ENCODE peak calls at places on chromosomes 12 and 14, in six cellular contexts. M is uterus, K is upper lobe of right lung, F is ovary, Z is breast epithelium, Y is DND-41. S is an unnamed sample. For H3K27me3, the result is how much of the 10 kb centered on the place peaks cover.

GRCh38 chr14:90850487-90850886 is 34.3 kb upstream of the TTC7B start:
- DNase-seq in M (peak), K (no peak), F (no peak), Z (no peak), Y (no peak), S (no peak)

GRCh38 chr12:95877622-95878021 is 18.9 kb downstream of the SNRPF start:
- DNase-seq in M (no peak), K (no peak), F (no peak), Z (no peak), Y (no peak), S (no peak)

GRCh38 chr12:101806280-101806679 is 24.5 kb downstream of the GNPTAB start:
- DNase-seq in M (no peak), K (no peak), F (no peak), Z (no peak), Y (no peak), S (no peak)

GRCh38 chr12:112115259-112116045 is 6.9 kb upstream of the NAA25 start:
- DNase-seq in M (no peak), K (no peak), F (no peak), Z (peak), Y (no peak), S (no peak)

GRCh38 chr12:57896437-57897201 is 44.7 kb upstream of the ATP23 start:
- DNase-seq in M (peak), K (peak), F (peak), Z (peak), Y (no peak), S (no peak)

GRCh38 chr12:21710944-21711343 is 53.3 kb upstream of the LDHB start:
- DNase-seq in M (no peak), K (no peak), F (no peak), Z (no peak), Y (no peak), S (no peak)

GRCh38 chr12:66775941-66776340 is 97.1 kb upstream of the GRIP1 start:
- DNase-seq in M (no peak), K (no peak), F (no peak), Z (no peak), Y (no peak), S (no peak)

GRCh38 chr12:102592134-102592533 is 111.8 kb upstream of the IGF1 start:
- DNase-seq in M (no peak), K (no peak), F (no peak), Z (no peak), Y (no peak), S (no peak)

GRCh38 chr12:19085090-19085489 is 44.4 kb upstream of the PLEKHA5 start:
- DNase-seq in M (no peak), K (no peak), F (no peak), Z (no peak), Y (no peak), S (no peak)

GRCh38 chr12:128891856-128892255 is 38.6 kb downstream of the GLT1D1 start:
- DNase-seq in M (no peak), K (no peak), F (no peak), Z (no peak), Y (no peak), S (no peak)

GRCh38 chr14:92645841-92646478 is 102.5 kb downstream of the LGMN start:
- DNase-seq in M (no peak), K (no peak), F (no peak), Z (no peak), Y (no peak), S (no peak)

GRCh38 chr12:113134521-113134951 is 1.0 kb downstream of the RASAL1 start:
- DNase-seq in M (no peak), K (no peak), F (no peak), Z (no peak), Y (no peak), S (no peak)

GRCh38 chr12:29350080-29350479 is 30.9 kb downstream of the ERGIC2 start:
- DNase-seq in M (no peak), K (no peak), F (no peak), Z (no peak), Y (no peak), S (no peak)

GRCh38 chr14:89502966-89503365 is 85.9 kb upstream of the FOXN3 start:
- DNase-seq in M (no peak), K (no peak), F (no peak), Z (no peak), Y (no peak), S (no peak)

GRCh38 chr14:93061380-93062012 is 54.2 kb downstream of the ITPK1 start:
- DNase-seq in M (no peak), K (no peak), F (no peak), Z (no peak), Y (no peak), S (no peak)

GRCh38 chr14:99268776-99269510 is 3.1 kb downstream of the BCL11B start:
- DNase-seq in M (no peak), K (no peak), F (no peak), Z (no peak), Y (no peak), S (no peak)

GRCh38 chr12:108853426-108853825 is 4.0 kb downstream of the SSH1 start:
- DNase-seq in M (no peak), K (no peak), F (no peak), Z (no peak), Y (no peak), S (no peak)

GRCh38 chr12:22117551-22117950 is 71.5 kb downstream of the CMAS start:
- DNase-seq in M (no peak), K (no peak), F (no peak), Z (no peak), Y (no peak), S (no peak)

GRCh38 chr12:101166866-101167265 is 43.2 kb downstream of the SLC5A8 start:
- DNase-seq in M (no peak), K (no peak), F (no peak), Z (no peak), Y (no peak), S (no peak)

GRCh38 chr12:123931686-123932321 is 40.8 kb downstream of the CCDC92 start:
- DNase-seq in M (peak), K (peak), F (no peak), Z (no peak), Y (peak), S (no peak)

GRCh38 chr12:59946635-59947034 is 350.8 kb downstream of the SLC16A7 start:
- DNase-seq in M (no peak), K (no peak), F (no peak), Z (no peak), Y (no peak), S (no peak)

GRCh38 chr14:64806202-64806861 is 73.4 kb downstream of the SPTB start:
- DNase-seq in M (no peak), K (peak), F (no peak), Z (peak), Y (no peak), S (no peak)

GRCh38 chr12:127339065-127339464 is 927.9 kb upstream of the TMEM132C start:
- DNase-seq in M (no peak), K (no peak), F (no peak), Z (no peak), Y (no peak), S (no peak)

GRCh38 chr12:50111417-50111692 is 681 bp upstream of the COX14 start:
- DNase-seq in M (no peak), K (no peak), F (no peak), Z (no peak), Y (no peak), S (no peak)

GRCh38 chr12:27851311-27851710 is 71.3 kb upstream of the MANSC4 start:
- DNase-seq in M (no peak), K (no peak), F (no peak), Z (no peak), Y (no peak), S (no peak)

GRCh38 chr14:101491841-101492240 is 69.5 kb upstream of the DIO3 start:
- DNase-seq in M (peak), K (peak), F (no peak), Z (no peak), Y (no peak), S (no peak)

GRCh38 chr12:39012870-39013269 is 107.5 kb upstream of the CPNE8 start:
- DNase-seq in M (no peak), K (no peak), F (no peak), Z (no peak), Y (no peak), S (no peak)

GRCh38 chr14:60965402-60965801 is 15.5 kb downstream of the TRMT5 start:
- DNase-seq in M (no peak), K (no peak), F (no peak), Z (no peak), Y (no peak), S (no peak)

GRCh38 chr14:31449971-31450610 is 7.2 kb downstream of the DTD2 start:
- DNase-seq in M (no peak), K (no peak), F (no peak), Z (no peak), Y (no peak), S (no peak)

GRCh38 chr12:19018302-19018980 is 111.1 kb upstream of the PLEKHA5 start:
- DNase-seq in M (no peak), K (no peak), F (no peak), Z (no peak), Y (no peak), S (no peak)

GRCh38 chr14:89773644-89774316 is 180.8 kb downstream of the EFCAB11 start:
- DNase-seq in M (no peak), K (peak), F (no peak), Z (no peak), Y (peak), S (peak)

GRCh38 chr14:71592361-71592760 is 339.9 kb upstream of the RGS6 start:
- DNase-seq in M (no peak), K (no peak), F (no peak), Z (no peak), Y (peak), S (no peak)

GRCh38 chr12:80504389-80505153 is 60.5 kb downstream of the PTPRQ start:
- DNase-seq in M (no peak), K (no peak), F (no peak), Z (no peak), Y (no peak), S (no peak)

GRCh38 chr14:105212541-105213305 is 31.6 kb upstream of the NUDT14 start:
- DNase-seq in M (no peak), K (no peak), F (no peak), Z (no peak), Y (no peak), S (no peak)

GRCh38 chr12:7869137-7869536 is 3.6 kb downstream of the SLC2A14 start:
- DNase-seq in M (no peak), K (no peak), F (no peak), Z (no peak), Y (no peak), S (no peak)

GRCh38 chr12:122686538-122686937 is 16.6 kb downstream of the HCAR2 start:
- DNase-seq in M (no peak), K (no peak), F (no peak), Z (no peak), Y (no peak), S (no peak)

GRCh38 chr12:122687091-122687490 is 16.1 kb downstream of the HCAR2 start:
- DNase-seq in M (no peak), K (peak), F (no peak), Z (no peak), Y (no peak), S (no peak)

GRCh38 chr12:122684297-122684696 is 18.9 kb downstream of the HCAR2 start:
- DNase-seq in M (no peak), K (no peak), F (no peak), Z (no peak), Y (no peak), S (no peak)

GRCh38 chr12:122681814-122682213 is 21.3 kb downstream of the HCAR2 start:
- DNase-seq in M (no peak), K (no peak), F (no peak), Z (no peak), Y (no peak), S (no peak)
- H3K4me3 ChIP-seq in M (no peak), K (no peak), F (no peak), Z (no peak), Y (no peak), S (no peak)

DNA sequence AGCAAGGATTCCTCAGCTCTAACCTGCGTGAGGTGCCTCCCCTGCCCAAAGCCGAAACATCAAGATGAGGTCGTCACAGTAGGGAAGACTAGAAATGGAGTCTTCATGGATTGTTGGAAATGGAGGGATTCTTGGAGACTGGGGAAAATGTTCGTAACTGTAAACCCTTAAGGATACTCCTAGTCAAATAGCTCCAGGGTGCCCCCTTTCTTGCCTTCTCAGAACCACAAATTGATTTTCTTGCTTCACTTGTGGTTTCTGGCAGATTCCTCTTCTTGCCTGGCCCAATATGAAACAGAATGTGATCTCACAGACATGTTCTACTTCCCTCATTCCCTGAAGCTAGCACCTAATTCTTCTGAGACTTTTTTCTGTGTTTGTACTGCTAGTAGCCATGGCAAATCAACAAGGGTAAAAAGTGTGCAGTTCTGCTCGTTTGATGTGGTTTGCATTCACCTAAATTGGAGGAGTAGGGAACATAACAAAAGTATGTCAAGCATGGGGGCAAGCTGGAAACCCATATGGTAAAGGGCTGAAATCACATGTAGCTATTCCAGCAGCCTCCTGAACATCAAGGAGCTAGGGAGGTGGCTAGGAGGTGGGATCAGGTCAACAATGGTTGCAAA is 331.9 kb downstream of the PAWR start:
- DNase-seq in M (no peak), K (no peak), F (no peak), Z (peak), Y (peak), S (no peak)
- TF ChIP-seq CTCF in M (no peak), K (no peak), F (no peak), Z (no peak), Y (peak), S (no peak)

GRCh38 chr12:132427999-132428871 is 61.7 kb upstream of the FBRSL1 start:
- DNase-seq in M (no peak), K (no peak), F (no peak), Z (peak), Y (no peak), S (no peak)
- H3K27me3 ChIP-seq in M (under half), K (under half), F (under half), Z (under half), Y (under half), S (under half)

DNA sequence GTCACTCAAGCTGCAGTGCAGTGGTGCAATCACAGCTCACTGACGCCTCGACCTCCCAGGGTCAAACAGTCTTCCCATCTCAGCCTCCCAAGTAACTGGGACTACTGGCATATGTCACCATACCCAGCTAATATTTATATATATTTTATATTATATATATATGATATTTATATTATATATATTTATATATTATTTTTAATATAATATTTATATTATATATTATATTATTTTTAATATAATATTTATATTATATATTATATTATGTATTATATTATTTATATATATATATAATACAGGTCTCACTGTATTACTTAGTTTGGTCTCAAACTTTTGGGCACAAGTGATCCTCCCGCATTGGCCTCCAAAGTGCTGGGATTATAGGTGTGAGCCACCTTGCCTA is 9.4 kb downstream of the ZNF84 start:
- DNase-seq in M (no peak), K (no peak), F (no peak), Z (no peak), Y (no peak), S (no peak)
- H3K4me3 ChIP-seq in M (no peak), K (no peak), F (no peak), Z (no peak), Y (no peak), S (no peak)

DNA sequence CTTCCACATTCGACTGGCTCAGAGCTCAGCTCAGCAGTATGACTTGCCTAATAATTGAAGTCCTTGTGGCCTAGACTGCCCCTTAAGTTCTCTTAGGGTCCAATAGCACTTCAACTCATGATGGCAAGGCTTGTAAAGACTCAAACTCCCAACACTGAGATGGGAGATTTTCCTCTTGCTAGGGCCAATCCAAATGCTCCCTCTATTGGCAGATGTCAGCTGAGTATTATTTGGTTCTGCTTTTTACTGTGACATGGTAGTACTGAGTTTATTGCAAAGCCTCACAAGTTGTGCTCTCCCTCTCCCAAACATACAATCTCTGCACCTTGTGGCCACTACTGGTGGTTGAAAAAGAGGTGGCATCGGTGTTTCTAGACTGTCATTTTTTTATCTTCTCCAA is 164.2 kb downstream of the ALG10 start:
- DNase-seq in M (no peak), K (no peak), F (no peak), Z (no peak), Y (no peak), S (no peak)
- TF ChIP-seq CTCF in M (no peak), K (no peak), F (no peak), Z (no peak), Y (no peak), S (no peak)

GRCh38 chr12:2678416-2678815 is 116.4 kb upstream of the FKBP4 start:
- DNase-seq in M (no peak), K (no peak), F (no peak), Z (no peak), Y (no peak), S (no peak)

GRCh38 chr12:2679816-2680675 is 114.7 kb upstream of the FKBP4 start:
- DNase-seq in M (no peak), K (no peak), F (no peak), Z (no peak), Y (no peak), S (no peak)

GRCh38 chr12:2675776-2676175 is 119.0 kb upstream of the FKBP4 start:
- DNase-seq in M (no peak), K (no peak), F (no peak), Z (no peak), Y (no peak), S (no peak)

GRCh38 chr12:2679068-2679815 is 115.5 kb upstream of the FKBP4 start:
- DNase-seq in M (no peak), K (no peak), F (no peak), Z (no peak), Y (no peak), S (no peak)

GRCh38 chr12:2677142-2677880 is 117.5 kb upstream of the FKBP4 start:
- DNase-seq in M (no peak), K (no peak), F (no peak), Z (no peak), Y (no peak), S (no peak)
- H3K27me3 ChIP-seq in M (under half), K (under half), F (under half), Z (under half), Y (under half), S (under half)

GRCh38 chr12:94874086-94874985 is 129.2 kb downstream of the NDUFA12 start:
- DNase-seq in M (no peak), K (no peak), F (peak), Z (no peak), Y (no peak), S (no peak)
- H3K4me3 ChIP-seq in M (peak), K (peak), F (peak), Z (peak), Y (no peak), S (peak)

GRCh38 chr12:13161172-13161571 is 35.4 kb upstream of the EMP1 start:
- DNase-seq in M (no peak), K (no peak), F (no peak), Z (no peak), Y (no peak), S (no peak)
- TF ChIP-seq CTCF in M (no peak), K (peak), F (no peak), Z (no peak), Y (peak), S (peak)

DNA sequence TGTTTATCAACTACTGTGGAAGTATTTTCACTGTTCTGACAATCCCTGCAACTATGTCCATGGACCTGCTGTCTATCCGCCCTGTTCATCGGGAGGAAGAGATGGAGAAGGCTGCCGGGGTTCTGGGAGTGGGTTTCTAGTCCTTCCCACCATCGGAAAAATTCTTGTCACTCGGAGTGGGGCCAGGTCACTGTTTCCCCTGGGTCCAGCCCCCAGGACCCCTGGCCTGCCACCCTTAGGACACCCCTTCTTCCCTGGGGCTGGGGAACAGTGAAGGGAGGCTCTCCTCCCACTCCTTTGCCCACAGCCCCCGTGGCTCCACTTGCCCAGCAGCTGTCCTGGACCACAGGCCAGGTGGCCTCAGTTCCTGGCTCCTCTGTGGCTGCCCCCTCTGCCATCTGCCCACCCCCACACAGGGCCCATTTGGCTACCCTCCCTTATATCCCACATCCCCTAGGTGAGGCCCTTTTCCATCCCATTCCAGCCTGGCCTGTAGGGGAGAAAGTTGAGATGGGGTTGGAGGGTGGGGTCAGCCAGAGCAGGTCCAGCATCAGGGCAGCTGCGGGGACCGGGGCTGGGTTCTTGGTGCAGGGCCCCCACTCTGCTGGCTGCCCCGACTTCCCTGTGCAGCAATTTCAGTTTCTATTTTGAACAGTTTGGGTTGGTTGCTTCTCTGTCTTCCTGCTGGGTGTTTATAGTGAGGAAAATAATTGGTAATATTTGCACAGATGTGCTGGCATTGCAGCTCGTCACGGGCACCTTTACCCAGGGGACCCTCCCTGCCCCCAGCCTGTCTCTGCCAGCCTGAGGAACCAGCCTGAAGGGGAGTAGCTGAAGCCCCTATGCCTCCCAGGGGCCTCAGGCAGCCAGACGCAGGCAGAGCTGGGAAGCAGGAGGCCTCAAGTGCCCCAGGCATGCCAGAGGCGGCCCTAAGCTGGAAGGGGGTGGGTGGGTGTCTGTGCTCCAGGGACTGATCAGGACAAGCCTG is 23.5 kb downstream of the SYNDIG1L start:
- DNase-seq in M (no peak), K (no peak), F (no peak), Z (no peak), Y (no peak), S (peak)
- H3K27me3 ChIP-seq in M (under half), K (under half), F (under half), Z (under half), Y (under half), S (under half)